ENCODE peak calls at places on chromosomes 13 and 19, in six cellular contexts. One of them, this sample, is unnamed.

GRCh38 chr13:104854698-104855097 is 1680.8 kb downstream of the EFNB2 start:
- DNase-seq in activated CD4-positive, alpha-beta T cell treated with anti-CD3 and anti-CD28 coated beads, Interleukin-2, amount 10 ng/mL, durations not matched to agents 7 days and 5 days: no peak
- DNase-seq in germinal center: no peak
- DNase-seq in transverse colon: no peak
- DNase-seq in stimulated activated CD4-positive, alpha-beta T cell treated with anti-CD3 and anti-CD28 coated beads, TNF-alpha, amount 100 ng/mL, for 48 hours: no peak
- DNase-seq in activated naive CD8-positive, alpha-beta T cell treated with anti-CD3 and anti-CD28 coated beads, Interleukin-2, amount 10 ng/mL, durations not matched to agents 7 days and 5 days: no peak
- DNase-seq in this sample: no peak

GRCh38 chr13:103694033-103694432 is 627.8 kb upstream of the SLC10A2 start:
- DNase-seq in activated CD4-positive, alpha-beta T cell treated with anti-CD3 and anti-CD28 coated beads, Interleukin-2, amount 10 ng/mL, durations not matched to agents 7 days and 5 days: no peak
- DNase-seq in germinal center: no peak
- DNase-seq in transverse colon: no peak
- DNase-seq in stimulated activated CD4-positive, alpha-beta T cell treated with anti-CD3 and anti-CD28 coated beads, TNF-alpha, amount 100 ng/mL, for 48 hours: no peak
- DNase-seq in activated naive CD8-positive, alpha-beta T cell treated with anti-CD3 and anti-CD28 coated beads, Interleukin-2, amount 10 ng/mL, durations not matched to agents 7 days and 5 days: no peak
- DNase-seq in this sample: no peak

GRCh38 chr19:14530005-14530348 is 583 bp downstream of the TECR start:
- DNase-seq in activated CD4-positive, alpha-beta T cell treated with anti-CD3 and anti-CD28 coated beads, Interleukin-2, amount 10 ng/mL, durations not matched to agents 7 days and 5 days: peak; percentile 37
- DNase-seq in germinal center: no peak
- DNase-seq in transverse colon: peak; percentile 72
- DNase-seq in stimulated activated CD4-positive, alpha-beta T cell treated with anti-CD3 and anti-CD28 coated beads, TNF-alpha, amount 100 ng/mL, for 48 hours: no peak
- DNase-seq in activated naive CD8-positive, alpha-beta T cell treated with anti-CD3 and anti-CD28 coated beads, Interleukin-2, amount 10 ng/mL, durations not matched to agents 7 days and 5 days: no peak
- DNase-seq in this sample: no peak

GRCh38 chr13:47289578-47289977 is 392.7 kb upstream of the HTR2A start:
- DNase-seq in activated CD4-positive, alpha-beta T cell treated with anti-CD3 and anti-CD28 coated beads, Interleukin-2, amount 10 ng/mL, durations not matched to agents 7 days and 5 days: no peak
- DNase-seq in germinal center: no peak
- DNase-seq in transverse colon: no peak
- DNase-seq in stimulated activated CD4-positive, alpha-beta T cell treated with anti-CD3 and anti-CD28 coated beads, TNF-alpha, amount 100 ng/mL, for 48 hours: no peak
- DNase-seq in activated naive CD8-positive, alpha-beta T cell treated with anti-CD3 and anti-CD28 coated beads, Interleukin-2, amount 10 ng/mL, durations not matched to agents 7 days and 5 days: no peak
- DNase-seq in this sample: no peak

GRCh38 chr19:40136818-40137217 is 46.1 kb upstream of the ZNF780A start:
- DNase-seq in activated CD4-positive, alpha-beta T cell treated with anti-CD3 and anti-CD28 coated beads, Interleukin-2, amount 10 ng/mL, durations not matched to agents 7 days and 5 days: no peak
- DNase-seq in germinal center: no peak
- DNase-seq in transverse colon: no peak
- DNase-seq in stimulated activated CD4-positive, alpha-beta T cell treated with anti-CD3 and anti-CD28 coated beads, TNF-alpha, amount 100 ng/mL, for 48 hours: no peak
- DNase-seq in activated naive CD8-positive, alpha-beta T cell treated with anti-CD3 and anti-CD28 coated beads, Interleukin-2, amount 10 ng/mL, durations not matched to agents 7 days and 5 days: no peak
- DNase-seq in this sample: peak; percentile 28

GRCh38 chr13:105642511-105642958 is 892.9 kb downstream of the EFNB2 start:
- DNase-seq in activated CD4-positive, alpha-beta T cell treated with anti-CD3 and anti-CD28 coated beads, Interleukin-2, amount 10 ng/mL, durations not matched to agents 7 days and 5 days: no peak
- DNase-seq in germinal center: no peak
- DNase-seq in transverse colon: no peak
- DNase-seq in stimulated activated CD4-positive, alpha-beta T cell treated with anti-CD3 and anti-CD28 coated beads, TNF-alpha, amount 100 ng/mL, for 48 hours: no peak
- DNase-seq in activated naive CD8-positive, alpha-beta T cell treated with anti-CD3 and anti-CD28 coated beads, Interleukin-2, amount 10 ng/mL, durations not matched to agents 7 days and 5 days: no peak
- DNase-seq in this sample: no peak

GRCh38 chr13:79457948-79458347 is 23.0 kb upstream of the NDFIP2 start:
- DNase-seq in activated CD4-positive, alpha-beta T cell treated with anti-CD3 and anti-CD28 coated beads, Interleukin-2, amount 10 ng/mL, durations not matched to agents 7 days and 5 days: no peak
- DNase-seq in germinal center: no peak
- DNase-seq in transverse colon: no peak
- DNase-seq in stimulated activated CD4-positive, alpha-beta T cell treated with anti-CD3 and anti-CD28 coated beads, TNF-alpha, amount 100 ng/mL, for 48 hours: no peak
- DNase-seq in activated naive CD8-positive, alpha-beta T cell treated with anti-CD3 and anti-CD28 coated beads, Interleukin-2, amount 10 ng/mL, durations not matched to agents 7 days and 5 days: no peak
- DNase-seq in this sample: no peak

GRCh38 chr13:99646866-99647592 is 145.8 kb downstream of the TM9SF2 start:
- DNase-seq in activated CD4-positive, alpha-beta T cell treated with anti-CD3 and anti-CD28 coated beads, Interleukin-2, amount 10 ng/mL, durations not matched to agents 7 days and 5 days: no peak
- DNase-seq in germinal center: no peak
- DNase-seq in transverse colon: no peak
- DNase-seq in stimulated activated CD4-positive, alpha-beta T cell treated with anti-CD3 and anti-CD28 coated beads, TNF-alpha, amount 100 ng/mL, for 48 hours: no peak
- DNase-seq in activated naive CD8-positive, alpha-beta T cell treated with anti-CD3 and anti-CD28 coated beads, Interleukin-2, amount 10 ng/mL, durations not matched to agents 7 days and 5 days: no peak
- DNase-seq in this sample: no peak

GRCh38 chr19:35352448-35353304 is 5.0 kb downstream of the FFAR1 start:
- DNase-seq in activated CD4-positive, alpha-beta T cell treated with anti-CD3 and anti-CD28 coated beads, Interleukin-2, amount 10 ng/mL, durations not matched to agents 7 days and 5 days: peak; percentile 77
- DNase-seq in germinal center: peak; percentile 81
- DNase-seq in transverse colon: peak; percentile 73
- DNase-seq in stimulated activated CD4-positive, alpha-beta T cell treated with anti-CD3 and anti-CD28 coated beads, TNF-alpha, amount 100 ng/mL, for 48 hours: peak; percentile 67
- DNase-seq in activated naive CD8-positive, alpha-beta T cell treated with anti-CD3 and anti-CD28 coated beads, Interleukin-2, amount 10 ng/mL, durations not matched to agents 7 days and 5 days: peak; percentile 65
- DNase-seq in this sample: peak; percentile 75

This sample was measured in T47D.